ENCODE peak calls at places on chromosomes 6 and 20, in ten cellular contexts. H is WERI-Rb-1, O is cardiac fibroblast, M is body of pancreas, Z is foreskin fibroblast, E is AG09309, F is GM13977, T is nephron progenitor cell, W is progenitor cell of endocrine pancreas, P is SK-N-SH. Q is an unnamed sample.

GRCh38 chr6:83770910-83771309 is 62.0 kb upstream of the SNAP91 start:
- DNase-seq in H (no peak), O (no peak), M (no peak), Z (no peak), E (no peak), F (no peak), T (no peak), W (no peak), P (no peak), Q (no peak)

GRCh38 chr20:32534661-32535240 is 50.4 kb downstream of the NOL4L start:
- DNase-seq in H (no peak), O (no peak), M (no peak), Z (no peak), E (no peak), F (peak; percentile 43), T (no peak), W (no peak), P (no peak), Q (no peak)

GRCh38 chr20:219290-220115 is 7.6 kb upstream of the DEFB129 start:
- DNase-seq in H (peak; percentile 25), O (peak; percentile 28), M (no peak), Z (peak; percentile 50), E (no peak), F (peak; percentile 17), T (peak; percentile 14), W (no peak), P (peak; percentile 34), Q (no peak)

GRCh38 chr6:154893927-154894326 is 101.2 kb upstream of the TIAM2 start:
- DNase-seq in H (no peak), O (peak; percentile 20), M (no peak), Z (peak; percentile 51), E (no peak), F (no peak), T (no peak), W (no peak), P (no peak), Q (no peak)

GRCh38 chr20:51062065-51062464 is 39.2 kb upstream of the KCNG1 start:
- DNase-seq in H (no peak), O (peak; percentile 32), M (no peak), Z (no peak), E (no peak), F (no peak), T (no peak), W (no peak), P (no peak), Q (no peak)

GRCh38 chr6:143678980-143679379 is 1.2 kb downstream of the PHACTR2 start:
- DNase-seq in H (no peak), O (peak; percentile 45), M (no peak), Z (no peak), E (no peak), F (no peak), T (no peak), W (no peak), P (no peak), Q (no peak)

GRCh38 chr6:15090145-15090579 is 155.7 kb upstream of the JARID2 start:
- DNase-seq in H (peak; percentile 56), O (no peak), M (no peak), Z (peak; percentile 36), E (no peak), F (no peak), T (peak; percentile 25), W (no peak), P (no peak), Q (no peak)

GRCh38 chr20:58147628-58148370 is 80.7 kb downstream of the ANKRD60 start:
- DNase-seq in H (no peak), O (no peak), M (no peak), Z (no peak), E (no peak), F (no peak), T (no peak), W (no peak), P (no peak), Q (no peak)

GRCh38 chr6:152378154-152378553 is 259.0 kb downstream of the SYNE1 start:
- DNase-seq in H (no peak), O (peak; percentile 77), M (no peak), Z (peak; percentile 63), E (no peak), F (no peak), T (no peak), W (no peak), P (no peak), Q (no peak)

GRCh38 chr6:7974932-7975763 is 64.6 kb upstream of the TXNDC5 start:
- DNase-seq in H (no peak), O (peak; percentile 94), M (peak; percentile 63), Z (peak; percentile 87), E (peak; percentile 96), F (no peak), T (no peak), W (no peak), P (peak; percentile 39), Q (no peak)

GRCh38 chr20:58709013-58709702 is 16.6 kb downstream of the NPEPL1 start:
- DNase-seq in H (no peak), O (no peak), M (peak; percentile 2), Z (no peak), E (no peak), F (no peak), T (no peak), W (no peak), P (peak; percentile 19), Q (no peak)

GRCh38 chr6:54768542-54768941 is 78.0 kb upstream of the FAM83B start:
- DNase-seq in H (no peak), O (no peak), M (no peak), Z (no peak), E (no peak), F (no peak), T (no peak), W (no peak), P (no peak), Q (no peak)

GRCh38 chr6:137847748-137848147 is 19.3 kb upstream of the TNFAIP3 start:
- DNase-seq in H (no peak), O (no peak), M (no peak), Z (no peak), E (no peak), F (no peak), T (no peak), W (no peak), P (no peak), Q (no peak)

GRCh38 chr6:28167068-28167467 is 25.4 kb downstream of the ZKSCAN8 start:
- DNase-seq in H (no peak), O (peak; percentile 83), M (no peak), Z (peak; percentile 57), E (peak; percentile 66), F (no peak), T (no peak), W (no peak), P (no peak), Q (no peak)

GRCh38 chr6:6154335-6154734 is 147.6 kb upstream of the NRN1 start:
- DNase-seq in H (no peak), O (no peak), M (no peak), Z (no peak), E (no peak), F (no peak), T (no peak), W (no peak), P (no peak), Q (no peak)

GRCh38 chr6:148335582-148335981 is 7.1 kb upstream of the SASH1 start:
- DNase-seq in H (no peak), O (peak; percentile 62), M (no peak), Z (no peak), E (no peak), F (no peak), T (no peak), W (no peak), P (peak; percentile 14), Q (no peak)

GRCh38 chr6:105616521-105616920 is 213.6 kb upstream of the PREP start:
- DNase-seq in H (no peak), O (peak; percentile 84), M (no peak), Z (peak; percentile 88), E (no peak), F (no peak), T (no peak), W (no peak), P (no peak), Q (no peak)

GRCh38 chr20:9353180-9353915 is 161.0 kb upstream of the LAMP5 start:
- DNase-seq in H (no peak), O (no peak), M (no peak), Z (peak; percentile 25), E (no peak), F (no peak), T (no peak), W (no peak), P (no peak), Q (no peak)
- TF ChIP-seq CTCF in H (peak; percentile 20), O (peak; percentile 3), M (no peak), Z (peak; percentile 24), E (peak; percentile 5), F (no peak), T (no peak), W (no peak), P (no peak), Q (no peak)

GRCh38 chr6:125952764-125953501 is 3.6 kb upstream of the HINT3 start:
- DNase-seq in H (peak; percentile 40), O (peak; percentile 47), M (peak; percentile 42), Z (peak; percentile 77), E (no peak), F (peak; percentile 19), T (peak; percentile 15), W (no peak), P (peak; percentile 32), Q (no peak)
- TF ChIP-seq CTCF in H (peak; percentile 57), O (peak; percentile 66), M (no peak), Z (peak; percentile 60), E (peak; percentile 73), F (peak; percentile 67), T (no peak), W (no peak), P (peak; percentile 38), Q (no peak)

DNA sequence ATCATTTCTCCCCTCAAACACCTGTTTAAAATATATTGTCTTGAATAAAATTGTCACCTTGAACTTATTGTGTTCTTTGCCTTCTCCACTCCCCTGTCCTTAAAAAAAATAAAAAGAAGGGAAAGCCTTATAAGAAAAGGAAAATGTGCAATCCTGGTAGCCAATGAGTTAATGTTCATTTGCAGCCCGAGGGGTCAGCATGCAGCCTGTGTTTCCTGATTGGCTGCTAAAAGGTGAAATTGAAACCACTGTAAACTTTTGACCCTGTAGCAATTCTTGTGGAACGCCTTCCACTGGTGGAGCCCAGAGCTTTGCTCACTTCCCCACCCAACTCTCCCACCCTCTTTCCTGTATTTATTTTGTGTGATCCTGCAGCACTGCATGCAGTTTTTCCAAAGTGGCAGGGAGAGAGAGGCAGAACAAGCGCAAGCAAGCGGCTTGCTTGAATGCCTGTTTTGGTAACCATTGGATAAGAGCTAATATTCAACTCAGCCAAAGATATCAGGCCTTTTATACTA is 74.9 kb downstream of the NCOA3 start:
- DNase-seq in H (no peak), O (peak; percentile 74), M (peak; percentile 69), Z (peak; percentile 92), E (no peak), F (peak; percentile 58), T (peak; percentile 53), W (peak; percentile 15), P (peak; percentile 72), Q (no peak)
- TF ChIP-seq CTCF in H (no peak), O (no peak), M (no peak), Z (no peak), E (no peak), F (no peak), T (no peak), W (no peak), P (no peak), Q (no peak)

DNA sequence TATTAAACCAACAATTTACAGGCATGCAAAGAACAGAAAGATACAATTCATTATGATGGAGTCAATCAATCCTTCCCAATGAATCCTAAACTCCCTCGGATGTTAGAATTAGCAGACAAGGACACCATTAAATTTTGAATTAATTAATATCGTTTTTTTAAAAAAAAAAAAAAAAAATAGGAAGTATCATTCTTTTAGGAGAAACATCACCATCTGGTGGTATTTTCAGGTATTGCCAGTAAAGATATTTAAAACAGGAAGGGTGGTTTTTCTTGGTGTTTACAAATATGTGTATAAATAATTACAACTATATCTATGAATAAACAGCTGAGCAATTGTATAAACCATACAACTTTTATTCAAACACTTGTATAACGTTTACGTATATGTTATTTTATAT is 564.4 kb downstream of the HAO1 start:
- DNase-seq in H (no peak), O (peak; percentile 65), M (no peak), Z (peak; percentile 49), E (no peak), F (no peak), T (no peak), W (no peak), P (no peak), Q (no peak)
- TF ChIP-seq CTCF in H (peak; percentile 4), O (peak; percentile 49), M (peak; percentile 54), Z (peak; percentile 34), E (peak; percentile 19), F (peak; percentile 36), T (peak; percentile 65), W (peak; percentile 78), P (peak; percentile 55), Q (peak; percentile 81)